ENCODE peak calls at places on chromosomes 12 and 14, in ten cellular contexts. One of them, this sample, is unnamed.

GRCh38 chr14:85102591-85102990 is 427.4 kb upstream of the FLRT2 start:
- DNase-seq in breast epithelium: no peak
- DNase-seq in A549: no peak
- DNase-seq in sigmoid colon: no peak
- DNase-seq in ovary: no peak
- DNase-seq in stomach: no peak
- DNase-seq in HepG2: no peak
- DNase-seq in transverse colon: no peak
- DNase-seq in right lobe of liver: no peak
- DNase-seq in H1: no peak
- DNase-seq in this sample: no peak

GRCh38 chr14:56119221-56119967 is 1.2 kb downstream of the PELI2 start:
- DNase-seq in breast epithelium: no peak
- DNase-seq in A549: peak
- DNase-seq in sigmoid colon: peak
- DNase-seq in ovary: peak
- DNase-seq in stomach: peak
- DNase-seq in HepG2: no peak
- DNase-seq in transverse colon: peak
- DNase-seq in right lobe of liver: no peak
- DNase-seq in H1: peak
- DNase-seq in this sample: peak

GRCh38 chr12:113161415-113162016 is 12.0 kb downstream of the CFAP73 start:
- DNase-seq in breast epithelium: no peak
- DNase-seq in A549: peak
- DNase-seq in sigmoid colon: no peak
- DNase-seq in ovary: no peak
- DNase-seq in stomach: no peak
- DNase-seq in HepG2: no peak
- DNase-seq in transverse colon: no peak
- DNase-seq in right lobe of liver: no peak
- DNase-seq in H1: peak
- DNase-seq in this sample: no peak

GRCh38 chr14:89543420-89543790 is 126.4 kb upstream of the FOXN3 start:
- DNase-seq in breast epithelium: no peak
- DNase-seq in A549: no peak
- DNase-seq in sigmoid colon: no peak
- DNase-seq in ovary: peak
- DNase-seq in stomach: peak
- DNase-seq in HepG2: no peak
- DNase-seq in transverse colon: no peak
- DNase-seq in right lobe of liver: no peak
- DNase-seq in H1: no peak
- DNase-seq in this sample: no peak

GRCh38 chr12:109836916-109837315 is 3.7 kb upstream of the TRPV4 start:
- DNase-seq in breast epithelium: no peak
- DNase-seq in A549: peak
- DNase-seq in sigmoid colon: no peak
- DNase-seq in ovary: no peak
- DNase-seq in stomach: no peak
- DNase-seq in HepG2: no peak
- DNase-seq in transverse colon: no peak
- DNase-seq in right lobe of liver: no peak
- DNase-seq in H1: no peak
- DNase-seq in this sample: no peak

GRCh38 chr12:59181378-59181777 is 261.1 kb upstream of the LRIG3 start:
- DNase-seq in breast epithelium: no peak
- DNase-seq in A549: no peak
- DNase-seq in sigmoid colon: no peak
- DNase-seq in ovary: no peak
- DNase-seq in stomach: no peak
- DNase-seq in HepG2: no peak
- DNase-seq in transverse colon: no peak
- DNase-seq in right lobe of liver: no peak
- DNase-seq in H1: no peak
- DNase-seq in this sample: no peak

GRCh38 chr14:50726372-50727107 is 58.4 kb upstream of the SAV1 start:
- DNase-seq in breast epithelium: no peak
- DNase-seq in A549: no peak
- DNase-seq in sigmoid colon: no peak
- DNase-seq in ovary: no peak
- DNase-seq in stomach: no peak
- DNase-seq in HepG2: no peak
- DNase-seq in transverse colon: no peak
- DNase-seq in right lobe of liver: no peak
- DNase-seq in H1: no peak
- DNase-seq in this sample: no peak

GRCh38 chr12:107670999-107671643 is 14.5 kb upstream of the PWP1 start:
- DNase-seq in breast epithelium: no peak
- DNase-seq in A549: peak
- DNase-seq in sigmoid colon: no peak
- DNase-seq in ovary: no peak
- DNase-seq in stomach: peak
- DNase-seq in HepG2: peak
- DNase-seq in transverse colon: peak
- DNase-seq in right lobe of liver: peak
- DNase-seq in H1: peak
- DNase-seq in this sample: no peak

GRCh38 chr12:122232691-122233090 is 6.8 kb upstream of the DIABLO start:
- DNase-seq in breast epithelium: no peak
- DNase-seq in A549: no peak
- DNase-seq in sigmoid colon: no peak
- DNase-seq in ovary: no peak
- DNase-seq in stomach: no peak
- DNase-seq in HepG2: no peak
- DNase-seq in transverse colon: no peak
- DNase-seq in right lobe of liver: no peak
- DNase-seq in H1: no peak
- DNase-seq in this sample: no peak

GRCh38 chr12:34605510-34605887 is 583.2 kb downstream of the ALG10 start:
- DNase-seq in breast epithelium: no peak
- DNase-seq in A549: no peak
- DNase-seq in sigmoid colon: no peak
- DNase-seq in ovary: no peak
- DNase-seq in stomach: no peak
- DNase-seq in HepG2: no peak
- DNase-seq in transverse colon: no peak
- DNase-seq in right lobe of liver: no peak
- DNase-seq in H1: no peak
- DNase-seq in this sample: no peak

GRCh38 chr12:7512528-7512927 is 9.0 kb upstream of the CD163 start:
- DNase-seq in breast epithelium: no peak
- DNase-seq in A549: peak
- DNase-seq in sigmoid colon: peak
- DNase-seq in ovary: no peak
- DNase-seq in stomach: no peak
- DNase-seq in HepG2: peak
- DNase-seq in transverse colon: no peak
- DNase-seq in right lobe of liver: peak
- DNase-seq in H1: no peak
- DNase-seq in this sample: no peak

GRCh38 chr14:82388488-82388887 is 854.8 kb upstream of the SEL1L start:
- DNase-seq in breast epithelium: no peak
- DNase-seq in A549: no peak
- DNase-seq in sigmoid colon: no peak
- DNase-seq in ovary: no peak
- DNase-seq in stomach: no peak
- DNase-seq in HepG2: no peak
- DNase-seq in transverse colon: no peak
- DNase-seq in right lobe of liver: no peak
- DNase-seq in H1: no peak
- DNase-seq in this sample: no peak

GRCh38 chr14:35159742-35160409 is 37.5 kb downstream of the PRORP start:
- DNase-seq in breast epithelium: no peak
- DNase-seq in A549: peak
- DNase-seq in sigmoid colon: no peak
- DNase-seq in ovary: no peak
- DNase-seq in stomach: no peak
- DNase-seq in HepG2: peak
- DNase-seq in transverse colon: no peak
- DNase-seq in right lobe of liver: no peak
- DNase-seq in H1: no peak
- DNase-seq in this sample: no peak

GRCh38 chr14:53921027-53921426 is 35.6 kb downstream of the BMP4 start:
- DNase-seq in breast epithelium: no peak
- DNase-seq in A549: no peak
- DNase-seq in sigmoid colon: no peak
- DNase-seq in ovary: no peak
- DNase-seq in stomach: no peak
- DNase-seq in HepG2: no peak
- DNase-seq in transverse colon: no peak
- DNase-seq in right lobe of liver: no peak
- DNase-seq in H1: no peak
- DNase-seq in this sample: no peak

GRCh38 chr14:105147701-105148603 is 20.6 kb downstream of the JAG2 start:
- DNase-seq in breast epithelium: no peak
- DNase-seq in A549: no peak
- DNase-seq in sigmoid colon: no peak
- DNase-seq in ovary: no peak
- DNase-seq in stomach: no peak
- DNase-seq in HepG2: no peak
- DNase-seq in transverse colon: no peak
- DNase-seq in right lobe of liver: no peak
- DNase-seq in H1: peak
- DNase-seq in this sample: peak

DNA sequence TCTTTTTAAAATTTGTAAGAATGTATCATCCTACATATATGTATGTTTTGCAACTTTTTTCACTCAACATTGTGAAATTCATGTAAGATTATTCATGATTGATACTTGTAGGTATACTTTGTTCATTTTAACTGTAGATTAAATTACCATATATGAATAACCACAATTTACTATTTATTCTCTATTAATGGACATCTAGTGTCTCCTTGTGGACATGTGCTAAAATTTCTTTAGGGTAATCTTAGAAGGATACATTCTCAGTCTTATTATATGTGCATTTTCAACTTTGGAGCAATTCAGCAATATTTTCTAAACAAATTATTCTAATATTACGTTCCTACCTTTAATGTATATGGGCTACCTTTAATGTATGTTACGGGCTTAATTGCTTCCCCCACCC is 192.4 kb downstream of the FUT8 start:
- DNase-seq in breast epithelium: no peak
- DNase-seq in A549: peak
- DNase-seq in sigmoid colon: no peak
- DNase-seq in ovary: no peak
- DNase-seq in stomach: no peak
- DNase-seq in HepG2: no peak
- DNase-seq in transverse colon: no peak
- DNase-seq in right lobe of liver: no peak
- DNase-seq in H1: no peak
- DNase-seq in this sample: no peak
- TF ChIP-seq CTCF in breast epithelium: no peak
- TF ChIP-seq CTCF in A549: peak
- TF ChIP-seq CTCF in sigmoid colon: no peak
- TF ChIP-seq CTCF in ovary: no peak
- TF ChIP-seq CTCF in stomach: no peak
- TF ChIP-seq CTCF in HepG2: no peak
- TF ChIP-seq CTCF in transverse colon: peak
- TF ChIP-seq CTCF in right lobe of liver: no peak
- TF ChIP-seq CTCF in H1: no peak
- TF ChIP-seq CTCF in this sample: peak

GRCh38 chr12:132955094-132955932 is 793 bp downstream of the ZNF605 start:
- DNase-seq in breast epithelium: no peak
- DNase-seq in A549: peak
- DNase-seq in sigmoid colon: peak
- DNase-seq in ovary: peak
- DNase-seq in stomach: peak
- DNase-seq in HepG2: peak
- DNase-seq in transverse colon: peak
- DNase-seq in right lobe of liver: peak
- DNase-seq in H1: peak
- DNase-seq in this sample: no peak
- TF ChIP-seq POLR2A in breast epithelium: no peak
- TF ChIP-seq POLR2A in A549: no peak
- TF ChIP-seq POLR2A in sigmoid colon: no peak
- TF ChIP-seq POLR2A in ovary: no peak
- TF ChIP-seq POLR2A in stomach: no peak
- TF ChIP-seq POLR2A in HepG2: peak
- TF ChIP-seq POLR2A in transverse colon: no peak
- TF ChIP-seq POLR2A in right lobe of liver: peak
- TF ChIP-seq POLR2A in H1: peak
- TF ChIP-seq POLR2A in this sample: no peak

GRCh38 chr12:94768398-94769039 is 118.2 kb upstream of the TMCC3 start:
- DNase-seq in breast epithelium: no peak
- DNase-seq in A549: no peak
- DNase-seq in sigmoid colon: no peak
- DNase-seq in ovary: no peak
- DNase-seq in stomach: no peak
- DNase-seq in HepG2: no peak
- DNase-seq in transverse colon: peak
- DNase-seq in right lobe of liver: no peak
- DNase-seq in H1: no peak
- DNase-seq in this sample: no peak
- H3K27ac ChIP-seq in breast epithelium: no peak
- H3K27ac ChIP-seq in A549: no peak
- H3K27ac ChIP-seq in sigmoid colon: no peak
- H3K27ac ChIP-seq in ovary: no peak
- H3K27ac ChIP-seq in stomach: no peak
- H3K27ac ChIP-seq in HepG2: no peak
- H3K27ac ChIP-seq in transverse colon: peak
- H3K27ac ChIP-seq in right lobe of liver: no peak
- H3K27ac ChIP-seq in H1: no peak
- H3K27ac ChIP-seq in this sample: no peak

GRCh38 chr12:29578070-29578469 is 80.6 kb upstream of the OVCH1 start:
- DNase-seq in breast epithelium: no peak
- DNase-seq in A549: no peak
- DNase-seq in sigmoid colon: no peak
- DNase-seq in ovary: no peak
- DNase-seq in stomach: no peak
- DNase-seq in HepG2: no peak
- DNase-seq in transverse colon: no peak
- DNase-seq in right lobe of liver: no peak
- DNase-seq in H1: no peak
- DNase-seq in this sample: no peak
- TF ChIP-seq CTCF in breast epithelium: no peak
- TF ChIP-seq CTCF in A549: no peak
- TF ChIP-seq CTCF in sigmoid colon: no peak
- TF ChIP-seq CTCF in ovary: no peak
- TF ChIP-seq CTCF in stomach: no peak
- TF ChIP-seq CTCF in HepG2: no peak
- TF ChIP-seq CTCF in transverse colon: no peak
- TF ChIP-seq CTCF in right lobe of liver: no peak
- TF ChIP-seq CTCF in H1: no peak
- TF ChIP-seq CTCF in this sample: no peak

GRCh38 chr14:69625299-69626131 is 14.1 kb downstream of the SUSD6 start:
- DNase-seq in breast epithelium: no peak
- DNase-seq in A549: no peak
- DNase-seq in sigmoid colon: peak
- DNase-seq in ovary: no peak
- DNase-seq in stomach: peak
- DNase-seq in HepG2: no peak
- DNase-seq in transverse colon: peak
- DNase-seq in right lobe of liver: peak
- DNase-seq in H1: no peak
- DNase-seq in this sample: peak
- TF ChIP-seq POLR2A in breast epithelium: no peak
- TF ChIP-seq POLR2A in A549: no peak
- TF ChIP-seq POLR2A in sigmoid colon: no peak
- TF ChIP-seq POLR2A in ovary: no peak
- TF ChIP-seq POLR2A in stomach: no peak
- TF ChIP-seq POLR2A in HepG2: no peak
- TF ChIP-seq POLR2A in transverse colon: no peak
- TF ChIP-seq POLR2A in right lobe of liver: no peak
- TF ChIP-seq POLR2A in H1: no peak
- TF ChIP-seq POLR2A in this sample: no peak

GRCh38 chr14:68806526-68807147 is 13.8 kb upstream of the ZFP36L1 start:
- DNase-seq in breast epithelium: no peak
- DNase-seq in A549: no peak
- DNase-seq in sigmoid colon: peak
- DNase-seq in ovary: no peak
- DNase-seq in stomach: peak
- DNase-seq in HepG2: no peak
- DNase-seq in transverse colon: no peak
- DNase-seq in right lobe of liver: peak
- DNase-seq in H1: no peak
- DNase-seq in this sample: no peak
- H3K27ac ChIP-seq in breast epithelium: peak
- H3K27ac ChIP-seq in A549: peak
- H3K27ac ChIP-seq in sigmoid colon: peak
- H3K27ac ChIP-seq in ovary: peak
- H3K27ac ChIP-seq in stomach: peak
- H3K27ac ChIP-seq in HepG2: peak
- H3K27ac ChIP-seq in transverse colon: peak
- H3K27ac ChIP-seq in right lobe of liver: peak
- H3K27ac ChIP-seq in H1: no peak
- H3K27ac ChIP-seq in this sample: peak

This sample was measured in heart left ventricle.